ENCODE peak calls at places on chromosomes 7 and 10, in five cellular contexts. X is GM13977, T is cardiac muscle cell, B is SW480, D is lower lobe of right lung. L is an unnamed sample.

GRCh38 chr10:7408003-7408493 is 2.8 kb downstream of the SFMBT2 start:
- DNase-seq in X (peak), T (peak), B (no peak), D (peak), L (no peak)

GRCh38 chr10:29618341-29619171 is 16.2 kb downstream of the SVIL start:
- DNase-seq in X (no peak), T (peak), B (no peak), D (peak), L (no peak)

GRCh38 chr10:75865413-75865812 is 434.0 kb downstream of the LRMDA start:
- DNase-seq in X (no peak), T (no peak), B (no peak), D (no peak), L (no peak)

GRCh38 chr7:82624337-82624736 is 180.8 kb upstream of the CACNA2D1 start:
- DNase-seq in X (no peak), T (peak), B (no peak), D (no peak), L (peak)

GRCh38 chr10:58892039-58892665 is 284.3 kb upstream of the PHYHIPL start:
- DNase-seq in X (no peak), T (peak), B (no peak), D (no peak), L (no peak)

GRCh38 chr7:119329715-119330114 is 943.3 kb upstream of the KCND2 start:
- DNase-seq in X (no peak), T (no peak), B (no peak), D (no peak), L (no peak)

GRCh38 chr10:29874604-29875269 is 184.6 kb downstream of the JCAD start:
- DNase-seq in X (no peak), T (peak), B (no peak), D (no peak), L (no peak)

GRCh38 chr7:29277436-29278215 is 83.1 kb downstream of the CHN2 start:
- DNase-seq in X (no peak), T (no peak), B (no peak), D (no peak), L (no peak)

GRCh38 chr10:78657622-78658165 is 411.1 kb upstream of the ZMIZ1 start:
- DNase-seq in X (peak), T (peak), B (peak), D (peak), L (peak)

GRCh38 chr7:8149222-8149621 is 112.7 kb downstream of the ICA1 start:
- DNase-seq in X (no peak), T (no peak), B (no peak), D (no peak), L (no peak)

GRCh38 chr10:30000802-30001571 is 58.4 kb downstream of the JCAD start:
- DNase-seq in X (no peak), T (peak), B (no peak), D (no peak), L (peak)

GRCh38 chr7:48139461-48139860 is 31.8 kb upstream of the ABCA13 start:
- DNase-seq in X (no peak), T (peak), B (no peak), D (no peak), L (peak)

GRCh38 chr7:30815016-30815854 is 44.0 kb downstream of the MINDY4 start:
- DNase-seq in X (no peak), T (peak), B (no peak), D (peak), L (no peak)

GRCh38 chr10:47425813-47426419 is 41.8 kb upstream of the ZNF488 start:
- DNase-seq in X (no peak), T (no peak), B (no peak), D (no peak), L (no peak)

GRCh38 chr10:59271160-59271559 is 91.2 kb downstream of the FAM13C start:
- DNase-seq in X (no peak), T (no peak), B (no peak), D (no peak), L (no peak)

GRCh38 chr7:94412762-94413322 is 18.1 kb downstream of the COL1A2 start:
- DNase-seq in X (no peak), T (peak), B (no peak), D (no peak), L (no peak)

GRCh38 chr10:46224414-46224682 is 62.4 kb upstream of the ANTXRL start:
- DNase-seq in X (no peak), T (no peak), B (no peak), D (no peak), L (no peak)

GRCh38 chr10:3442451-3442990 is 269.9 kb upstream of the PITRM1 start:
- DNase-seq in X (no peak), T (no peak), B (no peak), D (no peak), L (no peak)

GRCh38 chr7:31134246-31135188 is 82.4 kb downstream of the ADCYAP1R1 start:
- DNase-seq in X (peak), T (peak), B (peak), D (peak), L (peak)

GRCh38 chr10:124461642-124462347 is at the start of gene LHPP:
- DNase-seq in X (peak), T (peak), B (peak), D (peak), L (peak)

GRCh38 chr10:79127151-79127961 is 58.6 kb downstream of the ZMIZ1 start:
- DNase-seq in X (no peak), T (peak), B (no peak), D (peak), L (peak)

GRCh38 chr10:131790021-131790420 is 110.8 kb upstream of the PPP2R2D start:
- DNase-seq in X (no peak), T (no peak), B (peak), D (no peak), L (no peak)

GRCh38 chr7:128347573-128348147 is 4.0 kb upstream of the RBM28 start:
- DNase-seq in X (peak), T (peak), B (peak), D (peak), L (peak)

GRCh38 chr10:73906524-73907447 is 4.1 kb upstream of the PLAU start:
- DNase-seq in X (no peak), T (peak), B (peak), D (peak), L (peak)